ENCODE peak calls at places on chromosomes 4 and X, in four cellular contexts. K is PC-3, F is aorta, M is uterus. V is an unnamed sample.

GRCh38 chrX:11059923-11060322 is 51.2 kb upstream of the HCCS start:
- DNase-seq in K (peak; percentile 36), F (no peak), M (no peak), V (no peak)

GRCh38 chr4:110639207-110640092 is 16.6 kb upstream of the PITX2 start:
- DNase-seq in K (no peak), F (no peak), M (no peak), V (no peak)

GRCh38 chrX:12304261-12304660 is 166.0 kb downstream of the FRMPD4 start:
- DNase-seq in K (no peak), F (no peak), M (no peak), V (no peak)

GRCh38 chr4:152283806-152284470 is 252.0 kb downstream of the FBXW7 start:
- DNase-seq in K (peak; percentile 20), F (no peak), M (no peak), V (no peak)

GRCh38 chr4:38177035-38177791 is 217.0 kb downstream of the PTTG2 start:
- DNase-seq in K (no peak), F (peak; percentile 68), M (no peak), V (peak; percentile 23)

GRCh38 chr4:118557298-118557851 is 127.8 kb upstream of the METTL14 start:
- DNase-seq in K (peak; percentile 58), F (no peak), M (no peak), V (peak; percentile 57)

GRCh38 chr4:124253080-124253479 is 459.5 kb downstream of the ANKRD50 start:
- DNase-seq in K (no peak), F (no peak), M (no peak), V (no peak)

GRCh38 chrX:79413009-79413408 is 45.9 kb upstream of the ITM2A start:
- DNase-seq in K (peak; percentile 39), F (no peak), M (no peak), V (no peak)

GRCh38 chr4:67483868-67484602 is 61.3 kb downstream of the CENPC start:
- DNase-seq in K (no peak), F (no peak), M (no peak), V (peak; percentile 24)

GRCh38 chrX:96407501-96407900 is 277.1 kb upstream of the DIAPH2 start:
- DNase-seq in K (peak; percentile 86), F (no peak), M (no peak), V (no peak)

GRCh38 chr4:13162886-13163285 is 321.3 kb downstream of the RAB28 start:
- DNase-seq in K (peak; percentile 38), F (peak; percentile 43), M (no peak), V (no peak)

GRCh38 chr4:3290476-3290875 is 2.3 kb upstream of the RGS12 start:
- DNase-seq in K (no peak), F (no peak), M (no peak), V (peak; percentile 16)

GRCh38 chrX:100745806-100746537 is 14.1 kb upstream of the SYTL4 start:
- DNase-seq in K (no peak), F (no peak), M (peak; percentile 29), V (no peak)

GRCh38 chr4:7051905-7052304 is 8.7 kb downstream of the TADA2B start:
- DNase-seq in K (no peak), F (peak; percentile 32), M (no peak), V (no peak)

GRCh38 chr4:57094482-57095223 is 15.5 kb downstream of the IGFBP7 start:
- DNase-seq in K (peak; percentile 25), F (no peak), M (no peak), V (peak; percentile 78)

GRCh38 chr4:57089549-57089948 is 20.6 kb downstream of the IGFBP7 start:
- DNase-seq in K (no peak), F (no peak), M (no peak), V (no peak)

GRCh38 chr4:57090099-57090498 is 20.1 kb downstream of the IGFBP7 start:
- DNase-seq in K (no peak), F (no peak), M (no peak), V (no peak)

GRCh38 chr4:57093816-57094481 is 16.2 kb downstream of the IGFBP7 start:
- DNase-seq in K (no peak), F (no peak), M (peak; percentile 47), V (no peak)

DNA sequence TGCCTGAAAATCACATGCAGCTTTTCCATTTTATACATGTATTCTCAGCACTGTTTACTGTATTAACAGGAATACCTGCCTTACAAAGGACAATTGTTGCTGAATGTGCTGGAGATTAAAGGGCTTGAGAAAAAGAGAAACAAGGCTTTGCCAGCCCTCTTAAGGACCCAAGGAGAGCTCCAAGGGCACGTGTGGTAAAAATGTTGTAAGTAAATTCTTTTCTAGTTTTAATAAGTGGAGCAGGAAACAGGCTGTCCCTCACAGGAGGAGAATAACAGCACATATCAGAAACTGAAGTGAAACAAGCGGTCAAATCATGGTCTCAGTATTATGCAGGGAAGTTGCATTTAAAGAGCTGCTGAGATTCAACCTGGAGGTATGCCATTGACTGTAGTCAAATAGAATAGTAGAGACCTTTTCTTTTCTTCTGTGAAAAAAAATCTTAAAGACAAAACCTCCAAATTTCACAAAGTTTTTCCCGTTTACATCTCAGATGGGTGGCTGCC is 18.5 kb downstream of the IGFBP7 start:
- DNase-seq in K (no peak), F (no peak), M (no peak), V (no peak)
- H3K27ac ChIP-seq in K (no peak overlapping the region), F (no peak overlapping the region), M (peak overlapping the region; percentile 3), V (no peak overlapping the region)

DNA sequence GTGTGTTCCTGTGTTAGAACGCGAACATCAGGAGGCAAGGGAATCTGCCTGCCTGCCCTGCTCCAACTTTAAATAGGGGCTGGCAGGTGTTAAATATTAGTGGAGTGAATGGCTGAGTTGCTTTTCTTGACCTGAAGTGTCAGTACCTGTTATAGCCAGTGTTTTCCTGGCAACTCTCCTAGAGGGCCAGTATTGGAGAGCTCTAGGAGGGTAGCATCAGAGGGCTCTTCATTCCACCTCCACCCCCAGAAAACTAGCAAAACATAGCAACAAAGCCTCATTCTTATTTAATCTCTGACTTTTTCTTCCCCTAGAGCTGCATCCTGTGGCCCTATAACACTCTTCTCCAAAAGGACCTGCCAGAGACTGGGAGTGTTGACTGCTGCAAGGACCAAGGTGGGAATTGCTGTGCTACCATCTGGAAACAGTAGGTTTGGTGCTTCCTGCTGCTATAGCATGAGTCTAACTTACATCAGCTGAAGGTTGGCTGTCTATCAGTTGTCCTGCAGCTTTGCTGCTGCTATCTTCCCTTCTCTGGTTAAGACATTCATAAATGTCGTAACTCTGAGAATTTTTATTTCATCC is 33.5 kb downstream of the SGMS2 start:
- DNase-seq in K (no peak), F (no peak), M (no peak), V (no peak)
- H3K4me1 ChIP-seq in K (peaks cover 30% of the 10 kb centered on the region), F (no peaks in the 10 kb centered on the region), M (no peaks in the 10 kb centered on the region), V (peaks cover 19% of the 10 kb centered on the region)

GRCh38 chr4:76779740-76780459 is 118.0 kb downstream of the SOWAHB start:
- DNase-seq in K (no peak), F (no peak), M (no peak), V (peak; percentile 60)

GRCh38 chr4:76782837-76783236 is 115.1 kb downstream of the SOWAHB start:
- DNase-seq in K (peak; percentile 67), F (no peak), M (no peak), V (no peak)

GRCh38 chr4:76781698-76782595 is 116.0 kb downstream of the SOWAHB start:
- DNase-seq in K (peak; percentile 88), F (no peak), M (no peak), V (peak; percentile 96)

GRCh38 chr4:76783836-76784235 is 114.1 kb downstream of the SOWAHB start:
- DNase-seq in K (no peak), F (no peak), M (no peak), V (peak; percentile 40)

GRCh38 chr4:76780781-76781697 is 116.9 kb downstream of the SOWAHB start:
- DNase-seq in K (no peak), F (no peak), M (no peak), V (no peak)
- H3K4me3 ChIP-seq in K (no peak overlapping the region), F (no peak overlapping the region), M (no peak overlapping the region), V (no peak overlapping the region)

GRCh38 chrX:123964155-123964554 is 2.6 kb downstream of the STAG2 start:
- DNase-seq in K (peak; percentile 17), F (no peak), M (no peak), V (no peak)
- H3K27ac ChIP-seq in K (peak overlapping the region; percentile 96), F (no peak overlapping the region), M (peak overlapping the region; percentile 63), V (no peak overlapping the region)

GRCh38 chr4:140081582-140082398 is 72.2 kb downstream of the MAML3 start:
- DNase-seq in K (no peak), F (no peak), M (no peak), V (peak; percentile 75)
- H3K4me1 ChIP-seq in K (peaks cover 32% of the 10 kb centered on the region), F (peaks cover 11% of the 10 kb centered on the region), M (no peaks in the 10 kb centered on the region), V (peaks cover 77% of the 10 kb centered on the region)

DNA sequence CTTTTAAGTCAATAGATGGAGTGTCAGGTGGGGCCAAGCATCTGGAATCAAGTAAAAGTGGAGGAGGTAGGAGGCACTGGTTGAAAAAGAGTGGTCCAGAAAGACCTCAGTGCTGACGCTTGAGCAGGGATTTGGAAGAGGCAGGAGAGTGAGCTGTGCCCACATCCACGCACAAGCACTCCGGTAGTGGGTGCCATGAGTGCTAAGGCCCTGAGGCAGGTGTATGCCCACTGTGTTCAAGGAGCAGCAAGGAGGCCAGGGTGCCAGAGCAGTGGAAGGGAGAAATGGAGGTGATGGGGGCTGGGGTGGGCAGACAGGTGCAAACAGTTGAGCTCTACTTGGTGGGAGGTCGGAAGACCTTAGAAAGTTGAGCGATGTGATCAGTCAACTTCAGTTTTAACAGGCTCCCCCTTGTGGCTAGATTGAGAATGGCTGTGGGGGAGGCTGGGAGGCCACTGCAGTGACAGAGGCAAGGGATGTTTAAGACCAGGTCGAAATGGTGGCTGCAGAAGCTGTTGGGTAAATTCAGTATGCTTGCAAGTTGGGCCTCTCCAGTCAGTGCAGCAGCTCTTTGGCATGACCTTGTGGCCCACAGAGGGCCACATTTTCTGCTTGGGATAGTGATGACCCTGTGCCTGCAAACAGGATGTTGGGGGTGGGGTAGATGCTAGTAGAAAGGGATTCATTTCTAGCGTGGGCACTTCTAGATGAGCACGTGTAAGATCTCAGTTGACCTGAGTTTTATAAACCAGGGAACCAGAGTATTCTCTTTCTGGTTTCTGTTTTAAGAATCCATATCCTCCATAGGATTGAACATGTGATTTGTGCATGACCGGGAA is 12.7 kb downstream of the TKTL1 start:
- DNase-seq in K (peak; percentile 73), F (peak; percentile 73), M (peak; percentile 54), V (peak; percentile 56)
- H3K4me3 ChIP-seq in K (no peak overlapping the region), F (no peak overlapping the region), M (no peak overlapping the region), V (no peak overlapping the region)

V was measured in SJSA1.